ENCODE peak calls at places on chromosomes 1 and 21, in nine cellular contexts. Q is NCI-H460; J is T follicular helper cell; N is ovary; G is AG09319; I is NCI-H1092; B is CD8-positive, alpha-beta memory T cell; L is nucleus accumbens; D is epithelial cell of esophagus. K is an unnamed sample.

GRCh38 chr1:245512980-245513578 is 358.3 kb downstream of the KIF26B start:
- DNase-seq in J (no peak), I (peak; percentile 76), G (no peak), B (no peak), N (peak; percentile 43), D (no peak), L (no peak), Q (no peak), K (no peak)

GRCh38 chr1:238789916-238790667 is 596.3 kb upstream of the CHRM3 start:
- DNase-seq in G (no peak), I (no peak), L (no peak), J (no peak), B (no peak), D (peak; percentile 26), Q (no peak), N (no peak), K (no peak)

GRCh38 chr1:182035097-182035770 is 26.3 kb downstream of the ZNF648 start:
- DNase-seq in Q (no peak), J (no peak), D (no peak), L (no peak), B (no peak), N (no peak), G (no peak), I (no peak), K (no peak)

GRCh38 chr1:12615916-12616708 is 1.9 kb downstream of the DHRS3 start:
- DNase-seq in G (no peak), B (peak; percentile 29), N (peak; percentile 60), Q (no peak), I (no peak), L (no peak), J (no peak), D (peak; percentile 39), K (no peak)

GRCh38 chr1:94591791-94592565 is 50.4 kb upstream of the F3 start:
- DNase-seq in B (no peak), D (no peak), Q (no peak), N (no peak), I (no peak), G (no peak), J (no peak), L (no peak), K (no peak)

GRCh38 chr1:241482761-241483250 is 36.7 kb downstream of the FH start:
- DNase-seq in Q (peak; percentile 56), D (peak; percentile 67), G (peak; percentile 18), B (no peak), L (no peak), N (no peak), J (no peak), I (no peak), K (peak; percentile 59)

GRCh38 chr21:42841156-42841915 is 38.0 kb downstream of the WDR4 start:
- DNase-seq in Q (no peak), D (no peak), G (no peak), J (no peak), N (peak; percentile 30), B (no peak), L (no peak), I (no peak), K (no peak)

GRCh38 chr1:31605908-31606427 is 11.5 kb upstream of the HCRTR1 start:
- DNase-seq in I (no peak), D (peak; percentile 67), B (no peak), Q (no peak), L (no peak), N (no peak), G (no peak), J (no peak), K (no peak)

GRCh38 chr1:203629509-203630082 is 3.0 kb downstream of the ATP2B4 start:
- DNase-seq in L (no peak), B (peak; percentile 53), N (peak; percentile 76), G (no peak), D (peak; percentile 52), Q (no peak), I (no peak), J (peak; percentile 35), K (no peak)

GRCh38 chr1:9822897-9823692 is 670 bp downstream of the CLSTN1 start:
- DNase-seq in I (peak; percentile 32), Q (no peak), N (peak; percentile 57), D (no peak), G (no peak), L (no peak), B (no peak), J (no peak), K (no peak)

GRCh38 chr1:29145739-29146437 is 22.2 kb upstream of the TMEM200B start:
- DNase-seq in L (no peak), Q (no peak), N (no peak), I (no peak), G (peak; percentile 88), D (peak; percentile 62), J (no peak), B (no peak), K (no peak)

GRCh38 chr1:111729271-111729921 is 9.8 kb downstream of the INKA2 start:
- DNase-seq in Q (no peak), D (no peak), L (no peak), I (no peak), B (no peak), N (no peak), J (no peak), G (no peak), K (no peak)

K was measured in HTR-8/SVneo.